ENCODE peak calls at places on chromosomes 13 and 19, in six cellular contexts. D is stimulated activated CD8-positive, alpha-beta memory T cell treated with anti-CD3 and anti-CD28 coated beads, Interleukin-7, amount 100 ng/mL, for 4 hours; Z is hepatocyte; E is activated T-cell treated with anti-CD3 and anti-CD28 coated beads for 4 hours; M is glutamatergic neuron; Y is fibroblast of lung. H is an unnamed sample.
A peak's percentile ranks its signal among the peaks of the same experiment; 100 is the strongest.

GRCh38 chr13:71493189-71493588 is 373.8 kb downstream of the DACH1 start:
- DNase-seq in D (no peak), Z (no peak), E (no peak), M (no peak), Y (no peak), H (no peak)

GRCh38 chr13:95793018-95793555 is 116.1 kb downstream of the DNAJC3 start:
- DNase-seq in D (no peak), Z (no peak), E (no peak), M (no peak), Y (peak; percentile 40), H (no peak)

GRCh38 chr13:79457948-79458347 is 23.0 kb upstream of the NDFIP2 start:
- DNase-seq in D (no peak), Z (peak; percentile 9), E (no peak), M (no peak), Y (peak; percentile 86), H (no peak)

GRCh38 chr19:51098366-51099069 is 9.7 kb downstream of the CTU1 start:
- DNase-seq in D (no peak), Z (peak; percentile 34), E (no peak), M (peak; percentile 69), Y (peak; percentile 6), H (peak; percentile 74)

GRCh38 chr13:110676057-110676510 is 29.8 kb downstream of the CARS2 start:
- DNase-seq in D (no peak), Z (no peak), E (no peak), M (no peak), Y (no peak), H (peak; percentile 41)

GRCh38 chr13:64457976-64458375 is 2772.2 kb downstream of the PCDH9 start:
- DNase-seq in D (no peak), Z (no peak), E (no peak), M (no peak), Y (peak; percentile 50), H (no peak)

GRCh38 chr19:50414850-50415660 is 3.7 kb upstream of the SPIB start:
- DNase-seq in D (peak; percentile 53), Z (peak; percentile 85), E (peak; percentile 72), M (peak; percentile 92), Y (peak; percentile 39), H (peak; percentile 92)

GRCh38 chr13:64938660-64939059 is 2291.5 kb downstream of the PCDH9 start:
- DNase-seq in D (no peak), Z (no peak), E (no peak), M (no peak), Y (no peak), H (no peak)

GRCh38 chr19:49570138-49570856 is 10.1 kb downstream of the NOSIP start:
- DNase-seq in D (peak; percentile 68), Z (peak; percentile 93), E (peak; percentile 60), M (no peak), Y (peak; percentile 71), H (peak; percentile 85)

GRCh38 chr13:23618341-23618740 is 48.1 kb downstream of the TNFRSF19 start:
- DNase-seq in D (no peak), Z (peak; percentile 49), E (no peak), M (no peak), Y (peak; percentile 99), H (no peak)

GRCh38 chr19:50215820-50216219 is 12.4 kb downstream of the MYH14 start:
- DNase-seq in D (no peak), Z (no peak), E (no peak), M (no peak), Y (no peak), H (no peak)

GRCh38 chr19:45115809-45116615 is 23.0 kb downstream of the PPP1R37 start:
- DNase-seq in D (no peak), Z (no peak), E (no peak), M (peak; percentile 54), Y (no peak), H (no peak)

GRCh38 chr19:32164384-32164992 is 180.9 kb upstream of the ZNF507 start:
- DNase-seq in D (no peak), Z (no peak), E (no peak), M (no peak), Y (no peak), H (no peak)

GRCh38 chr19:35712529-35712909 is 5.3 kb upstream of the KMT2B start:
- DNase-seq in D (peak; percentile 70), Z (no peak), E (no peak), M (no peak), Y (no peak), H (no peak)

GRCh38 chr19:6381030-6381750 is 5.5 kb upstream of the PSPN start:
- DNase-seq in D (no peak), Z (no peak), E (no peak), M (no peak), Y (no peak), H (no peak)

GRCh38 chr13:42836930-42837329 is 55.5 kb downstream of the FAM216B start:
- DNase-seq in D (no peak), Z (peak; percentile 67), E (no peak), M (no peak), Y (peak; percentile 18), H (no peak)

GRCh38 chr19:3034194-3034844 is 5.2 kb upstream of the TLE2 start:
- DNase-seq in D (no peak), Z (peak; percentile 48), E (no peak), M (no peak), Y (peak; percentile 42), H (no peak)

GRCh38 chr13:72437458-72437857 is 290.0 kb downstream of the MZT1 start:
- DNase-seq in D (no peak), Z (no peak), E (no peak), M (no peak), Y (peak; percentile 88), H (no peak)

GRCh38 chr13:19860884-19861655 is 2.4 kb downstream of the ZMYM5 start:
- DNase-seq in D (no peak), Z (peak; percentile 38), E (no peak), M (no peak), Y (peak; percentile 69), H (no peak)

GRCh38 chr19:30064021-30064699 is 122.1 kb downstream of the URI1 start:
- DNase-seq in D (no peak), Z (no peak), E (no peak), M (no peak), Y (no peak), H (no peak)

GRCh38 chr19:2969104-2969504 is 8.3 kb upstream of the TLE6 start:
- DNase-seq in D (no peak), Z (peak; percentile 57), E (no peak), M (no peak), Y (peak; percentile 11), H (no peak)

GRCh38 chr13:110517505-110518149 is 43.9 kb downstream of the RAB20 start:
- DNase-seq in D (no peak), Z (peak; percentile 49), E (no peak), M (no peak), Y (no peak), H (no peak)

GRCh38 chr13:54357284-54357933 is 1328.8 kb downstream of the OLFM4 start:
- DNase-seq in D (no peak), Z (no peak), E (no peak), M (no peak), Y (no peak), H (no peak)

GRCh38 chr13:34567558-34567957 is 374.5 kb upstream of the NBEA start:
- DNase-seq in D (no peak), Z (peak; percentile 12), E (no peak), M (no peak), Y (no peak), H (no peak)

GRCh38 chr19:6801397-6802086 is 29.0 kb downstream of the VAV1 start:
- DNase-seq in D (peak; percentile 70), Z (no peak), E (peak; percentile 70), M (no peak), Y (peak; percentile 12), H (peak; percentile 70)

GRCh38 chr13:44188257-44188656 is 185.4 kb upstream of the SERP2 start:
- DNase-seq in D (no peak), Z (no peak), E (no peak), M (no peak), Y (peak; percentile 74), H (no peak)

GRCh38 chr19:40465025-40465780 is at the start of gene BLVRB:
- DNase-seq in D (peak; percentile 3), Z (no peak), E (no peak), M (no peak), Y (peak; percentile 83), H (no peak)

GRCh38 chr13:109348514-109349340 is 437.7 kb downstream of the IRS2 start:
- DNase-seq in D (no peak), Z (no peak), E (no peak), M (no peak), Y (peak; percentile 83), H (no peak)

GRCh38 chr19:58356236-58356970 is 3.1 kb upstream of the A1BG start:
- DNase-seq in D (no peak), Z (no peak), E (no peak), M (peak; percentile 44), Y (no peak), H (no peak)

GRCh38 chr19:7371001-7371400 is 22.3 kb downstream of the ARHGEF18 start:
- DNase-seq in D (no peak), Z (no peak), E (no peak), M (no peak), Y (no peak), H (no peak)

GRCh38 chr19:32404213-32404938 is 1.2 kb upstream of the DPY19L3 start:
- DNase-seq in D (no peak), Z (no peak), E (no peak), M (peak; percentile 40), Y (peak; percentile 9), H (no peak)

GRCh38 chr13:82947121-82948077 is 934.9 kb downstream of the SLITRK1 start:
- DNase-seq in D (no peak), Z (no peak), E (no peak), M (no peak), Y (peak; percentile 13), H (no peak)

GRCh38 chr13:32265726-32266125 is 49.4 kb downstream of the ZAR1L start:
- DNase-seq in D (no peak), Z (no peak), E (no peak), M (no peak), Y (no peak), H (no peak)

GRCh38 chr19:18392417-18392816 is 5.0 kb downstream of the LRRC25 start:
- DNase-seq in D (no peak), Z (no peak), E (no peak), M (no peak), Y (peak; percentile 70), H (no peak)

H was measured in GM20000.